ENCODE peak calls at places on chromosome 1, in ten cellular contexts. E is fibroblast of lung, T is cardiac fibroblast, Q is AG04449, Z is ovary, L is psoas muscle, F is right atrium auricular region, A is heart right ventricle, R is AG04450, M is adrenal gland. V is an unnamed sample.
A peak's percentile ranks its signal among the peaks of the same experiment; 100 is the strongest.

GRCh38 chr1:43206721-43207228 is 34.6 kb downstream of the CFAP57 start:
- DNase-seq in Z (no peak), E (peak; percentile 98), F (no peak), Q (peak; percentile 93), L (no peak), A (peak; percentile 23), R (peak; percentile 93), M (peak; percentile 28), T (peak; percentile 96), V (no peak)

GRCh38 chr1:82226198-82226505 is 425.4 kb downstream of the ADGRL2 start:
- DNase-seq in F (no peak), A (no peak), M (no peak), R (no peak), E (no peak), Q (no peak), Z (no peak), T (peak; percentile 65), L (no peak), V (no peak)

GRCh38 chr1:237799762-237800474 is 90.8 kb downstream of the ZP4 start:
- DNase-seq in Q (no peak), T (peak; percentile 51), Z (no peak), L (no peak), A (peak; percentile 36), R (no peak), M (peak; percentile 41), F (no peak), E (no peak), V (peak; percentile 30)

GRCh38 chr1:84253891-84254290 is 47.6 kb upstream of the SAMD13 start:
- DNase-seq in E (peak; percentile 98), Z (no peak), A (peak; percentile 36), L (peak; percentile 68), T (peak; percentile 79), Q (peak; percentile 90), F (no peak), M (peak; percentile 67), R (peak; percentile 58), V (no peak)

GRCh38 chr1:115183158-115183557 is 93.9 kb upstream of the TSPAN2 start:
- DNase-seq in F (no peak), Q (no peak), Z (no peak), T (no peak), E (no peak), A (no peak), L (no peak), M (no peak), R (no peak), V (no peak)

GRCh38 chr1:43481481-43481880 is 27.8 kb upstream of the HYI start:
- DNase-seq in Q (no peak), E (no peak), T (no peak), Z (no peak), R (no peak), L (no peak), F (no peak), A (no peak), M (no peak), V (no peak)

GRCh38 chr1:113763651-113764050 is 4.4 kb upstream of the PHTF1 start:
- DNase-seq in E (no peak), T (no peak), R (no peak), M (no peak), L (no peak), F (no peak), Q (no peak), A (no peak), Z (no peak), V (no peak)

GRCh38 chr1:68112835-68113243 is 62.4 kb upstream of the DIRAS3 start:
- DNase-seq in Q (no peak), Z (peak; percentile 50), E (peak; percentile 95), F (no peak), M (peak; percentile 42), T (peak; percentile 95), A (no peak), L (no peak), R (peak; percentile 58), V (no peak)

GRCh38 chr1:181685216-181685615 is 201.9 kb downstream of the CACNA1E start:
- DNase-seq in T (no peak), L (no peak), A (no peak), M (no peak), Z (no peak), Q (no peak), R (no peak), F (no peak), E (no peak), V (no peak)

GRCh38 chr1:157194739-157195520 is 56.7 kb upstream of the ETV3 start:
- DNase-seq in Q (no peak), F (peak; percentile 21), T (no peak), M (no peak), E (no peak), Z (no peak), L (no peak), R (no peak), A (no peak), V (no peak)

GRCh38 chr1:154559496-154559950 is 1.1 kb upstream of the UBE2Q1 start:
- DNase-seq in Z (peak; percentile 86), T (peak; percentile 95), Q (peak; percentile 54), L (peak; percentile 92), M (peak; percentile 95), E (peak; percentile 85), A (peak; percentile 72), F (peak; percentile 95), R (peak; percentile 86), V (peak; percentile 77)

GRCh38 chr1:161768986-161769672 is 3.0 kb downstream of the ATF6 start:
- DNase-seq in R (no peak), Z (no peak), Q (no peak), M (no peak), F (no peak), T (peak; percentile 27), A (no peak), E (no peak), L (no peak), V (no peak)

GRCh38 chr1:98054786-98055185 is 134.0 kb upstream of the DPYD start:
- DNase-seq in M (no peak), L (no peak), T (no peak), A (no peak), E (no peak), Z (no peak), F (no peak), R (no peak), Q (no peak), V (no peak)

GRCh38 chr1:98053471-98054366 is 132.9 kb upstream of the DPYD start:
- DNase-seq in Q (no peak), E (peak; percentile 80), F (no peak), A (peak; percentile 65), L (peak; percentile 72), R (no peak), Z (peak; percentile 32), M (peak; percentile 60), T (peak; percentile 83), V (peak; percentile 70)

GRCh38 chr1:98055457-98055856 is 134.6 kb upstream of the DPYD start:
- DNase-seq in E (no peak), L (no peak), T (no peak), Z (no peak), M (no peak), R (no peak), F (no peak), Q (no peak), A (no peak), V (no peak)

GRCh38 chr1:98056781-98057180 is 135.9 kb upstream of the DPYD start:
- DNase-seq in Z (no peak), M (no peak), E (no peak), F (no peak), R (no peak), Q (no peak), A (no peak), L (no peak), T (no peak), V (no peak)

DNA sequence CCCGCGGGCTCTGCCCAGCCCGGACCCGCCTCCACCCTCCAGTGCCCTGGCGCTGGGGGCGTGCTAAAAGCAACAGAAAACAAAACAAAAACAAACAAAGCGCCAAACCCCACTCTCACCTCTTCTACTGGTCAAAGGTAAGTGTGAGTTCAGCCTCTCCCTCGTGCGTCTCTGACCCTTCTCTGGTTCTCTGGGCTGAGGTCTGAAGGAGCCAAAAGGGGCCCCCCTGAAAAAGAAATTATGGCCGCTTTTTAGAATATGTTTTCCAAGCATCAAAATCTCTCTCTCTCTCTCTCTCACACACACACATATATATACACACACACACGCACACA is 133.5 kb upstream of the DPYD start:
- DNase-seq in Q (no peak), Z (no peak), R (no peak), M (no peak), E (no peak), T (no peak), L (no peak), A (no peak), F (no peak), V (no peak)
- TF ChIP-seq CTCF in Q (no peak), Z (no peak), R (no peak), M (peak; percentile 36), E (no peak), T (no peak), L (no peak), A (no peak), F (no peak), V (peak; percentile 1)

DNA sequence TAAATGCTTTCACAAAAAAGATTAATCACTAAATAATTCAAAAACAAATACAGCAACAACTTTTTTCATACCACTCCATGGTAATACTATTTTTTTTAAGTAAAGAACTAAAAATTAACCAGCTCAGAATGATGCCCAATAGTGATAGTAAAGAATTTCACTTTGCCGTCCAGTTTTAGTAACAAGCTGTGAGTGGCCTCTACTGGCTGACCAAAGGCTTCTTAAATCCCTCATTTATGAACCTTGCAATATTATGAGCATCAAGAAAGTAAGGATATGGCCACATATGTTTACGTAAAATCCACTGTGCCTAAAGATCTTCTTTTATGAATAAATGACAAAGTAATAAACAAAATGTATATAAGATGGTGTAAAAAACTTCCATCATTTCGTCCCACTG is 108.6 kb downstream of the GPATCH2 start:
- DNase-seq in E (no peak), L (no peak), Q (no peak), A (no peak), Z (no peak), F (no peak), M (no peak), R (no peak), T (peak; percentile 22), V (no peak)
- TF ChIP-seq CTCF in E (peak; percentile 26), L (no peak), Q (no peak), A (peak; percentile 50), Z (no peak), F (no peak), M (no peak), R (no peak), T (no peak), V (peak; percentile 16)

GRCh38 chr1:175503538-175503937 is 239.9 kb downstream of the TNR start:
- DNase-seq in T (no peak), M (no peak), R (no peak), A (no peak), Z (no peak), L (no peak), Q (no peak), F (no peak), E (no peak), V (no peak)
- TF ChIP-seq CTCF in T (no peak), M (no peak), R (no peak), A (no peak), Z (no peak), L (no peak), Q (no peak), F (no peak), E (no peak), V (no peak)

DNA sequence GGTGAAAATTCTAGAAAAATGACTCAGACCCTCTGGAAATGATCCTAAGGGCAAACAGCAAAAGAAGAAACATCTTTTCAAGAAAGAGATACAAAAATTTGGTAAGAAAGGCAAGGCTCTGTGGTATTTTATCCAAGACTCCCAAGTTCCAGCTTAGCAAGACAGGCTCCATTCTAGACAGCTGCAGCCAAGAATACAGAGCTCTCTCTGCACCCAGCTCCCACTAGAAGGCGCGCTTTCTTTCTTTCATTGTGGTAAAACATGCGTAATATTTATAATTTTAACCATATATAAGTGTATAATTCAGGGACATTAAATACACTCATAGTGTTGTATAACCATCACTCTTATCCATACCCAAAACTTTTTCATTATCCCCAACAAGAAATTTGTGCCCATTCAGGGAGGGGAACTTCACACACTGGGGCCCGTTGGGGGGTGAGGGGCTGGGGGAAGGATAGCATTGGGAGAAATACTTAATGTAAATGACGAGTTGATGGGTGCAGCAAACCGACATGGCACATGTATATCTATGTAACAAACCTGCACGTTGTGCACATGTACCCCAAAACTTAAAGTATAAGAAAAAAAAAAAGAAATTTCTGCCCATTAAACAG is 2.2 kb upstream of the HFM1 start:
- DNase-seq in A (no peak), R (no peak), F (no peak), Q (no peak), T (peak; percentile 12), Z (no peak), L (no peak), M (no peak), E (no peak), V (no peak)
- TF ChIP-seq CTCF in A (no peak), R (no peak), F (no peak), Q (no peak), T (peak; percentile 23), Z (no peak), L (no peak), M (peak; percentile 27), E (peak; percentile 63), V (peak; percentile 7)